ENCODE peak calls at places on chromosomes 7 and 10, in nine cellular contexts. F is CD8-positive, alpha-beta T cell; A is lung; Y is hepatocyte; N is left ventricle myocardium inferior; H is AG04450; L is endothelial cell of umbilical vein; R is adrenal gland; M is lower lobe of right lung. V is an unnamed sample.

GRCh38 chr7:119252962-119253361 is 1020.0 kb upstream of the KCND2 start:
- DNase-seq in F (no peak), A (no peak), Y (no peak), N (no peak), H (no peak), L (no peak), R (no peak), M (no peak), V (no peak)

GRCh38 chr10:63012623-63013022 is 120.5 kb upstream of the NRBF2 start:
- DNase-seq in F (no peak), A (no peak), Y (no peak), N (no peak), H (no peak), L (no peak), R (no peak), M (no peak), V (no peak)

GRCh38 chr10:113268186-113268585 is 284.7 kb upstream of the HABP2 start:
- DNase-seq in F (no peak), A (no peak), Y (no peak), N (no peak), H (no peak), L (no peak), R (no peak), M (no peak), V (no peak)

GRCh38 chr10:112227331-112227961 is 43.9 kb upstream of the GPAM start:
- DNase-seq in F (no peak), A (peak), Y (peak), N (no peak), H (no peak), L (no peak), R (no peak), M (peak), V (peak)

GRCh38 chr10:88707429-88708110 is 1.5 kb downstream of the LIPK start:
- DNase-seq in F (no peak), A (no peak), Y (no peak), N (no peak), H (peak), L (peak), R (no peak), M (no peak), V (no peak)

GRCh38 chr10:19576576-19576975 is 239.7 kb upstream of the PLXDC2 start:
- DNase-seq in F (no peak), A (no peak), Y (no peak), N (no peak), H (no peak), L (no peak), R (no peak), M (no peak), V (no peak)

GRCh38 chr7:32115831-32116230 is 45.6 kb upstream of the PDE1C start:
- DNase-seq in F (no peak), A (no peak), Y (no peak), N (no peak), H (no peak), L (no peak), R (no peak), M (no peak), V (no peak)

GRCh38 chr10:4945706-4946348 is 17.4 kb upstream of the AKR1C1 start:
- DNase-seq in F (no peak), A (no peak), Y (no peak), N (no peak), H (no peak), L (no peak), R (no peak), M (no peak), V (no peak)

GRCh38 chr7:40694041-40694809 is 559.4 kb downstream of the SUGCT start:
- DNase-seq in F (no peak), A (no peak), Y (no peak), N (no peak), H (no peak), L (no peak), R (no peak), M (no peak), V (no peak)

GRCh38 chr10:74419491-74420466 is 268.8 kb downstream of the ADK start:
- DNase-seq in F (no peak), A (no peak), Y (no peak), N (no peak), H (no peak), L (peak), R (no peak), M (no peak), V (no peak)

GRCh38 chr10:18312385-18313145 is 172.3 kb downstream of the CACNB2 start:
- DNase-seq in F (no peak), A (no peak), Y (peak), N (no peak), H (no peak), L (no peak), R (peak), M (no peak), V (no peak)

GRCh38 chr7:131591674-131592328 is 35.4 kb upstream of the PODXL start:
- DNase-seq in F (no peak), A (no peak), Y (no peak), N (no peak), H (no peak), L (no peak), R (no peak), M (no peak), V (no peak)

GRCh38 chr7:69652947-69653701 is 54.8 kb downstream of the AUTS2 start:
- DNase-seq in F (no peak), A (no peak), Y (no peak), N (no peak), H (no peak), L (no peak), R (no peak), M (no peak), V (no peak)

GRCh38 chr10:17023386-17024298 is 106.0 kb downstream of the CUBN start:
- DNase-seq in F (peak), A (peak), Y (peak), N (no peak), H (peak), L (peak), R (peak), M (no peak), V (peak)

GRCh38 chr10:27504897-27505457 is 873 bp downstream of the RAB18 start:
- DNase-seq in F (no peak), A (no peak), Y (peak), N (no peak), H (no peak), L (peak), R (no peak), M (no peak), V (no peak)

GRCh38 chr10:5448333-5449048 is 36.1 kb downstream of the NET1 start:
- DNase-seq in F (no peak), A (no peak), Y (peak), N (no peak), H (no peak), L (peak), R (no peak), M (no peak), V (no peak)

GRCh38 chr10:119136084-119136483 is 29.4 kb downstream of the SFXN4 start:
- DNase-seq in F (no peak), A (no peak), Y (no peak), N (no peak), H (no peak), L (no peak), R (no peak), M (no peak), V (no peak)

GRCh38 chr7:156448918-156449317 is 191.7 kb upstream of the RNF32 start:
- DNase-seq in F (no peak), A (no peak), Y (no peak), N (no peak), H (no peak), L (no peak), R (no peak), M (no peak), V (no peak)

GRCh38 chr10:112663181-112663879 is 216.3 kb downstream of the VTI1A start:
- DNase-seq in F (no peak), A (no peak), Y (no peak), N (no peak), H (no peak), L (no peak), R (no peak), M (no peak), V (no peak)

GRCh38 chr7:28799619-28800018 is 158.5 kb downstream of the TRIL start:
- DNase-seq in F (no peak), A (no peak), Y (no peak), N (no peak), H (no peak), L (no peak), R (no peak), M (no peak), V (no peak)

GRCh38 chr10:23535381-23535780 is 96.5 kb downstream of the OTUD1 start:
- DNase-seq in F (no peak), A (no peak), Y (no peak), N (no peak), H (no peak), L (no peak), R (no peak), M (no peak), V (no peak)

GRCh38 chr7:10128748-10129147 is 844.9 kb upstream of the PHF14 start:
- DNase-seq in F (no peak), A (no peak), Y (peak), N (no peak), H (no peak), L (no peak), R (peak), M (no peak), V (no peak)

GRCh38 chr7:119903090-119903489 is 369.9 kb upstream of the KCND2 start:
- DNase-seq in F (no peak), A (no peak), Y (no peak), N (no peak), H (no peak), L (no peak), R (no peak), M (no peak), V (no peak)

GRCh38 chr7:16754869-16755317 is 1.3 kb downstream of the TSPAN13 start:
- DNase-seq in F (no peak), A (no peak), Y (peak), N (no peak), H (no peak), L (no peak), R (no peak), M (no peak), V (no peak)

GRCh38 chr10:2341298-2341697 is 604.0 kb upstream of the ADARB2 start:
- DNase-seq in F (no peak), A (no peak), Y (no peak), N (no peak), H (no peak), L (no peak), R (no peak), M (no peak), V (no peak)

GRCh38 chr7:102236592-102237287 is 49.9 kb upstream of the SH2B2 start:
- DNase-seq in F (no peak), A (peak), Y (peak), N (peak), H (peak), L (peak), R (peak), M (no peak), V (peak)

GRCh38 chr10:681670-682318 is 7.7 kb downstream of the DIP2C start:
- DNase-seq in F (no peak), A (no peak), Y (no peak), N (no peak), H (no peak), L (no peak), R (no peak), M (no peak), V (no peak)

DNA sequence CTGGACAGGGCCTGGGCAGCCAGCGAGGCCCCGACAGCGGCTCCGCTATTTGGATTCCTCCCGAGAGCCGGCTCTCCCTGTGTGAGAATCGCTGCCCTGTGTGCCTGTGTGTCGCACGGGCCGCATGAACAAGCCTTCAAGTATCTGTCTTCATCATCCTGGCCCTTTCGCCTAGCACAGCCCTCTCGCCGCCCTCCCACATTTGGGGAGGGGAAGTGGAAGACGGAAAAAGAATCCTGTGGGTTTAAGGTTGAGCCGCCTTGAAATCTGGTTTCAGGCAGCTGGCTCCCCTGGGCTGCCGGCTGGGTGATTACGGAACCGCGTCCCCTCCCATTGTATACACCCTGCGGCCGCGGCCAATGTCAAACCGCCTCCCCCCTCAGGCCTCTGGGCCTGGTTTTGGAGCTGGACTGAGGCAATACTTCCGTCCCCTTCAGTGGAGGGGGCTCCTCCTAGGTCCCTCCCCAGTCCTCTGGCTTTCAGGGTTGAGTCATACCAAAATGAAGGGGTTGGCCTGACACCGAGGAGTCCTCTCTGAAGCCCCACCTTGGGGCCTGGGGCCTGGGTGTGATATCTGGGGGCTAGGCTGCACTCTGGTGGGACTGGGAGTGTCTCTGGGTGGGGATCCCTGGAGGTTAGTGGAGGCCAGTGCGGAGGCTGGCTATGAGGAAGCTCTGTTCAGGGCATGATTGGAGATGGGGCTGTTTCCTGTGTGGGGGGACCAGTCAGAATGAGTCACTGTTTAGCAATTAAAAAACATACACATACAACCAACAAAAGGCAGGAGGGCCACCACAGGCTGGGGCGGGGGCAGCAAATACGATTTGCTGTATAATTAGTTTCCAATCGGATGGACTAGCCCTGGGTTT is 1.7 kb downstream of the TRIM8 start:
- DNase-seq in F (peak), A (peak), Y (peak), N (peak), H (peak), L (peak), R (peak), M (peak), V (peak)
- TF ChIP-seq CTCF in F (no peak), A (no peak), Y (no peak), N (peak), H (no peak), L (no peak), R (no peak), M (no peak), V (no peak)

DNA sequence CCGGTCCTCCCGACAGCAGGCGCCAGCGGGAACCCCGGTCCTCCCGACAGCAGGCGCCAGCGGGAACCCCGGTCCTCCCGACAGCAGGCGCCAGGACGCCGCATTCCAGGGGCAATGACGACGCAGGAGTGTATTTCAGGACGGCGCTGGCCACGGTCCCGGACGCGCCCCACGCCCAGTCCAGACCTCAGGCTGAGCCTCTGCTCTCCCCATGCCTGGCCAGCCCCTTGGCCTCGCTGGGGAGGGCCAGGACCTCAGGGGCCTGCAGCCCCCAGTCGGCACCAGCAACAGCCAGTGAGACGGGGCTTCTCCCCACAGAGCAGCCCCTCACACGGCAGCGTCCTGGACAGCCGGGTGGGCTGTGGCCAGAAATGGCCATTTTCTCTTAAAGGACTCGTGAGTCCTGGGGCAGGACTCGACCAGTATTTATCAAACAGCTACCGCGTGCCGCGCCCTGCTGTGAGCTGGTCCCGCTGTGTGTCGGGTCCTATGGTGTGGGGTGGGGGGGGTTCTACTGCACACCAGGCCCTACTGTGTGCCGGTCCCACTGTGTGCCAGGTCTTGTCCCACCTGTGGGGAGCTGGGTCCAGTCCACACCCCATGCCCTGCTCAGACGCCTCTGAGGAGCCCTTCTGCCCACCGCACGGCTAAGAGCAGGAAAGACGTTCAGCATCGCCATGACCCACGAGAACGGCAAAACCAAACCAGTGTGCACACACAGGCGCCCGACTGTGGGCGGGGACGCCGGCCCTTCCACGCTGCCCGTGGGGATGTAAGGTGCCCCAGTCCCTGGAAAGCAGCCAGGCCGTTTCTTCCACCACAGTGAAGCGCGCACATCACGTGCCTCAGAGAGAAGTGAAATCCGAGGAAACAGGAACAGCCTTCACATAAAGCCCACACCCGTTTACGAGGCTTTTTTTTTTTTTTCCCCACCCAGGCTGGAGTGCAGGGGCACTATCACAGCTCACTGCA is 33.3 kb downstream of the GET4 start:
- DNase-seq in F (peak), A (peak), Y (peak), N (peak), H (no peak), L (no peak), R (peak), M (peak), V (peak)
- H3K4me3 ChIP-seq in F (peak), A (no peak), Y (no peak), N (peak), H (peak), L (no peak), R (no peak), M (peak), V (no peak)

GRCh38 chr10:86511027-86511865 is 10.3 kb downstream of the WAPL start:
- DNase-seq in F (no peak), A (no peak), Y (no peak), N (no peak), H (no peak), L (no peak), R (no peak), M (no peak), V (no peak)
- H3K27ac ChIP-seq in F (no peak), A (no peak), Y (no peak), N (no peak), H (no peak), L (no peak), R (no peak), M (no peak), V (no peak)

GRCh38 chr7:26291251-26291650 is 411 bp upstream of the SNX10 start:
- DNase-seq in F (no peak), A (no peak), Y (no peak), N (no peak), H (no peak), L (no peak), R (no peak), M (no peak), V (no peak)

GRCh38 chr7:26295015-26295414 is 3.4 kb downstream of the SNX10 start:
- DNase-seq in F (no peak), A (no peak), Y (no peak), N (no peak), H (no peak), L (no peak), R (no peak), M (no peak), V (no peak)

GRCh38 chr7:26293569-26294308 is 2.1 kb downstream of the SNX10 start:
- DNase-seq in F (peak), A (no peak), Y (no peak), N (no peak), H (no peak), L (no peak), R (no peak), M (no peak), V (no peak)

GRCh38 chr7:26292768-26293560 is 1.3 kb downstream of the SNX10 start:
- DNase-seq in F (no peak), A (no peak), Y (no peak), N (no peak), H (no peak), L (no peak), R (no peak), M (peak), V (no peak)

DNA sequence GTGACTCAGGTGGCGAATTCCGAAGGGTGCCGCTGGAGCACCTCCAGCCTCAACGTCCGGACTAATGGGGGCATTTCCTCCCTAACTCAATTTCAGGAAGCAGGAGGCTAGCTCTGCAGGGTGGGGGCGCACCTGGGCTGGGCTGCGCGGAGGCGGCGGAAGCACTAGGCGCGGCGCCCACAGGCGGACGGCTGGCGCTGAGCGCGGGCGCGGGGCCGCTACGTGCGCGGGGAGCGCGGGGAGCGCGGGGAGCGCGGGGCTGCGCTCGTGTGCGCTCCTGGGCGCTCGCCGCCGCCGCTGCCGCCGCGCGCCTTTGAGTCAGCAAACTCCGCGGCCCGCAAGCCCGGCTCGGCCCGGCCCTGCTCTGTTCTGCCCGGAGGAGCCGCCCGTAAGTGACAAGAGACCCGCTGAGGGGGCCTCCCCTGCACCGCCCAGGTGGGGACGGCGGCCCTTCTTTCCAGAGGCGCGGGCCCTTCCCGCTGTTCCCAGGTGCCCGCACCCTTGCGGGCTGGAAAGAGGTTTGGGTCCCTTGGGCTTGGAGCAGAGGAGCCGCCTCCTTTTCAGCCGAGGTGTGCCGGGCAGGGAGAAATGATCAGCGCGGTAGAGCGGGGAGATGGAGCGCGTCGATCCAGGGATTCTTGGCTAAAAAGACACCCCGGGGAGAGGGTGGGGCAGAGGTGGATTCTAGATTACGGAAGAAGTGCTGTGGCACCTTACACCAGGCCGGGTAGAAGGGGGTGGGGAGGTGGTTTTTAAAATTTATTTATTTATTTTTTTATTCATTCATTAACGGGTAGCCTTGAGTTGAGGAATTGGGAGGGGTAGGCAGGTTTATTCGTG is at the start of gene SNX10:
- DNase-seq in F (peak), A (peak), Y (peak), N (peak), H (no peak), L (no peak), R (peak), M (peak), V (peak)
- TF ChIP-seq CTCF in F (no peak), A (peak), Y (no peak), N (peak), H (no peak), L (peak), R (peak), M (peak), V (no peak)

DNA sequence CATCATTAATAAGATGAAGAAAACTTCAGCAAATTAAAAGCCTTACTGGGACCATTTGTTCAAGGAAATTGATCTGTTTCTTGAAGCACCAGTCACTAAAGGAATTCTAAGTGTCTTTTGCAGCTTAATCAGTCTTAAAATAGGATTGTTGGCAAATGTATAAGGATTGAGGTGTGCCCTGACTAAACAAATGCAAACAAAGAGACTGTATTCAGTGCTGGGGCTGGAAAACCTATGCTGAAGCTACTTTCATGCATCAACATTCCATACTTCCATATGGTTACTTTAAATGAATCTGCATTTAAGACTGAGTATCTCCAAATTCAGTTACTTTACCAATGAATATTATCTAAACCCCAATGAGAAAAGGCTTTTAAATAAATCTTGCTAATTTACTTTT is 183.3 kb downstream of the ELAPOR2 start:
- DNase-seq in F (no peak), A (no peak), Y (no peak), N (no peak), H (no peak), L (no peak), R (no peak), M (no peak), V (no peak)
- H3K4me3 ChIP-seq in F (no peak), A (no peak), Y (no peak), N (no peak), H (no peak), L (no peak), R (no peak), M (no peak), V (no peak)